ENCODE peak calls at places on chromosomes 11 and 22, in eight cellular contexts. One of them, this sample, is unnamed. For H3K36me3, the result is how much of the 10 kb centered on the place peaks cover.

GRCh38 chr22:34765115-34765514 is 300.8 kb upstream of the ISX start:
- DNase-seq in Peyer's patch: no peak
- DNase-seq in left ventricle myocardium inferior: no peak
- DNase-seq in tibial artery: no peak
- DNase-seq in brain microvascular endothelial cell: no peak
- DNase-seq in cardiac muscle cell: no peak
- DNase-seq in psoas muscle: no peak
- DNase-seq in GM23338: no peak
- DNase-seq in this sample: no peak

GRCh38 chr22:42287174-42287890 is 16.9 kb upstream of the TCF20 start:
- DNase-seq in Peyer's patch: no peak
- DNase-seq in left ventricle myocardium inferior: no peak
- DNase-seq in tibial artery: no peak
- DNase-seq in brain microvascular endothelial cell: no peak
- DNase-seq in cardiac muscle cell: no peak
- DNase-seq in psoas muscle: no peak
- DNase-seq in GM23338: no peak
- DNase-seq in this sample: no peak

GRCh38 chr11:25587496-25587895 is 744.4 kb upstream of the ANO3 start:
- DNase-seq in Peyer's patch: no peak
- DNase-seq in left ventricle myocardium inferior: no peak
- DNase-seq in tibial artery: no peak
- DNase-seq in brain microvascular endothelial cell: no peak
- DNase-seq in cardiac muscle cell: no peak
- DNase-seq in psoas muscle: no peak
- DNase-seq in GM23338: no peak
- DNase-seq in this sample: no peak

GRCh38 chr22:36327922-36328551 is 59.7 kb downstream of the MYH9 start:
- DNase-seq in Peyer's patch: no peak
- DNase-seq in left ventricle myocardium inferior: peak
- DNase-seq in tibial artery: peak
- DNase-seq in brain microvascular endothelial cell: no peak
- DNase-seq in cardiac muscle cell: peak
- DNase-seq in psoas muscle: no peak
- DNase-seq in GM23338: no peak
- DNase-seq in this sample: no peak

GRCh38 chr22:49356428-49356827 is 471.2 kb downstream of the BRD1 start:
- DNase-seq in Peyer's patch: no peak
- DNase-seq in left ventricle myocardium inferior: no peak
- DNase-seq in tibial artery: no peak
- DNase-seq in brain microvascular endothelial cell: no peak
- DNase-seq in cardiac muscle cell: no peak
- DNase-seq in psoas muscle: no peak
- DNase-seq in GM23338: no peak
- DNase-seq in this sample: no peak

GRCh38 chr11:32462296-32462695 is 27.0 kb upstream of the WT1 start:
- DNase-seq in Peyer's patch: no peak
- DNase-seq in left ventricle myocardium inferior: no peak
- DNase-seq in tibial artery: no peak
- DNase-seq in brain microvascular endothelial cell: no peak
- DNase-seq in cardiac muscle cell: no peak
- DNase-seq in psoas muscle: no peak
- DNase-seq in GM23338: no peak
- DNase-seq in this sample: no peak

GRCh38 chr22:24177456-24177855 is 3.8 kb upstream of the SUSD2 start:
- DNase-seq in Peyer's patch: no peak
- DNase-seq in left ventricle myocardium inferior: no peak
- DNase-seq in tibial artery: no peak
- DNase-seq in brain microvascular endothelial cell: no peak
- DNase-seq in cardiac muscle cell: no peak
- DNase-seq in psoas muscle: no peak
- DNase-seq in GM23338: no peak
- DNase-seq in this sample: no peak

GRCh38 chr11:70503878-70504240 is 105.5 kb downstream of the CTTN start:
- DNase-seq in Peyer's patch: peak
- DNase-seq in left ventricle myocardium inferior: peak
- DNase-seq in tibial artery: no peak
- DNase-seq in brain microvascular endothelial cell: no peak
- DNase-seq in cardiac muscle cell: no peak
- DNase-seq in psoas muscle: no peak
- DNase-seq in GM23338: peak
- DNase-seq in this sample: no peak

GRCh38 chr11:3675971-3676370 is 4.8 kb upstream of the CHRNA10 start:
- DNase-seq in Peyer's patch: no peak
- DNase-seq in left ventricle myocardium inferior: no peak
- DNase-seq in tibial artery: no peak
- DNase-seq in brain microvascular endothelial cell: no peak
- DNase-seq in cardiac muscle cell: no peak
- DNase-seq in psoas muscle: no peak
- DNase-seq in GM23338: no peak
- DNase-seq in this sample: no peak

GRCh38 chr11:57513911-57514537 is 1.5 kb downstream of the SLC43A1 start:
- DNase-seq in Peyer's patch: peak
- DNase-seq in left ventricle myocardium inferior: peak
- DNase-seq in tibial artery: peak
- DNase-seq in brain microvascular endothelial cell: no peak
- DNase-seq in cardiac muscle cell: peak
- DNase-seq in psoas muscle: peak
- DNase-seq in GM23338: peak
- DNase-seq in this sample: no peak

GRCh38 chr11:32065865-32066264 is 25.0 kb upstream of the RCN1 start:
- DNase-seq in Peyer's patch: no peak
- DNase-seq in left ventricle myocardium inferior: no peak
- DNase-seq in tibial artery: no peak
- DNase-seq in brain microvascular endothelial cell: no peak
- DNase-seq in cardiac muscle cell: no peak
- DNase-seq in psoas muscle: no peak
- DNase-seq in GM23338: no peak
- DNase-seq in this sample: no peak

GRCh38 chr11:119993732-119994131 is 144.2 kb downstream of the TRIM29 start:
- DNase-seq in Peyer's patch: peak
- DNase-seq in left ventricle myocardium inferior: no peak
- DNase-seq in tibial artery: no peak
- DNase-seq in brain microvascular endothelial cell: no peak
- DNase-seq in cardiac muscle cell: peak
- DNase-seq in psoas muscle: no peak
- DNase-seq in GM23338: peak
- DNase-seq in this sample: no peak

GRCh38 chr22:20080445-20080775 is 369 bp downstream of the DGCR8 start:
- DNase-seq in Peyer's patch: peak
- DNase-seq in left ventricle myocardium inferior: peak
- DNase-seq in tibial artery: peak
- DNase-seq in brain microvascular endothelial cell: peak
- DNase-seq in cardiac muscle cell: peak
- DNase-seq in psoas muscle: peak
- DNase-seq in GM23338: peak
- DNase-seq in this sample: no peak

GRCh38 chr22:47822459-47822858 is 1060.0 kb downstream of the TBC1D22A start:
- DNase-seq in Peyer's patch: no peak
- DNase-seq in left ventricle myocardium inferior: no peak
- DNase-seq in tibial artery: no peak
- DNase-seq in brain microvascular endothelial cell: no peak
- DNase-seq in cardiac muscle cell: no peak
- DNase-seq in psoas muscle: no peak
- DNase-seq in GM23338: no peak
- DNase-seq in this sample: no peak

GRCh38 chr11:17864478-17864941 is 129.9 kb downstream of the KCNC1 start:
- DNase-seq in Peyer's patch: no peak
- DNase-seq in left ventricle myocardium inferior: no peak
- DNase-seq in tibial artery: no peak
- DNase-seq in brain microvascular endothelial cell: no peak
- DNase-seq in cardiac muscle cell: peak
- DNase-seq in psoas muscle: no peak
- DNase-seq in GM23338: peak
- DNase-seq in this sample: no peak

GRCh38 chr11:27471067-27471587 is 1.5 kb downstream of the LGR4 start:
- DNase-seq in Peyer's patch: peak
- DNase-seq in left ventricle myocardium inferior: no peak
- DNase-seq in tibial artery: no peak
- DNase-seq in brain microvascular endothelial cell: no peak
- DNase-seq in cardiac muscle cell: peak
- DNase-seq in psoas muscle: no peak
- DNase-seq in GM23338: peak
- DNase-seq in this sample: no peak

GRCh38 chr22:30743257-30744020 is 48.8 kb downstream of the OSBP2 start:
- DNase-seq in Peyer's patch: no peak
- DNase-seq in left ventricle myocardium inferior: no peak
- DNase-seq in tibial artery: no peak
- DNase-seq in brain microvascular endothelial cell: no peak
- DNase-seq in cardiac muscle cell: no peak
- DNase-seq in psoas muscle: no peak
- DNase-seq in GM23338: no peak
- DNase-seq in this sample: no peak

GRCh38 chr22:46792061-46792796 is 29.8 kb downstream of the TBC1D22A start:
- DNase-seq in Peyer's patch: peak
- DNase-seq in left ventricle myocardium inferior: no peak
- DNase-seq in tibial artery: peak
- DNase-seq in brain microvascular endothelial cell: no peak
- DNase-seq in cardiac muscle cell: no peak
- DNase-seq in psoas muscle: no peak
- DNase-seq in GM23338: no peak
- DNase-seq in this sample: no peak

GRCh38 chr22:46794491-46794890 is 32.0 kb downstream of the TBC1D22A start:
- DNase-seq in Peyer's patch: peak
- DNase-seq in left ventricle myocardium inferior: no peak
- DNase-seq in tibial artery: peak
- DNase-seq in brain microvascular endothelial cell: no peak
- DNase-seq in cardiac muscle cell: no peak
- DNase-seq in psoas muscle: no peak
- DNase-seq in GM23338: no peak
- DNase-seq in this sample: no peak

GRCh38 chr22:46792841-46793261 is 30.4 kb downstream of the TBC1D22A start:
- DNase-seq in Peyer's patch: peak
- DNase-seq in left ventricle myocardium inferior: no peak
- DNase-seq in tibial artery: peak
- DNase-seq in brain microvascular endothelial cell: no peak
- DNase-seq in cardiac muscle cell: no peak
- DNase-seq in psoas muscle: no peak
- DNase-seq in GM23338: no peak
- DNase-seq in this sample: no peak

GRCh38 chr22:46794067-46794466 is 31.6 kb downstream of the TBC1D22A start:
- DNase-seq in Peyer's patch: no peak
- DNase-seq in left ventricle myocardium inferior: no peak
- DNase-seq in tibial artery: peak
- DNase-seq in brain microvascular endothelial cell: no peak
- DNase-seq in cardiac muscle cell: no peak
- DNase-seq in psoas muscle: no peak
- DNase-seq in GM23338: no peak
- DNase-seq in this sample: no peak

GRCh38 chr22:46793497-46793896 is 31.0 kb downstream of the TBC1D22A start:
- DNase-seq in Peyer's patch: peak
- DNase-seq in left ventricle myocardium inferior: no peak
- DNase-seq in tibial artery: peak
- DNase-seq in brain microvascular endothelial cell: no peak
- DNase-seq in cardiac muscle cell: no peak
- DNase-seq in psoas muscle: no peak
- DNase-seq in GM23338: no peak
- DNase-seq in this sample: no peak
- H3K36me3 ChIP-seq in Peyer's patch: under half
- H3K36me3 ChIP-seq in left ventricle myocardium inferior: under half
- H3K36me3 ChIP-seq in tibial artery: under half
- H3K36me3 ChIP-seq in brain microvascular endothelial cell: under half
- H3K36me3 ChIP-seq in cardiac muscle cell: under half
- H3K36me3 ChIP-seq in psoas muscle: under half
- H3K36me3 ChIP-seq in GM23338: under half
- H3K36me3 ChIP-seq in this sample: under half

GRCh38 chr11:65810046-65810868 is 23.4 kb downstream of the OVOL1 start:
- DNase-seq in Peyer's patch: no peak
- DNase-seq in left ventricle myocardium inferior: no peak
- DNase-seq in tibial artery: no peak
- DNase-seq in brain microvascular endothelial cell: no peak
- DNase-seq in cardiac muscle cell: no peak
- DNase-seq in psoas muscle: no peak
- DNase-seq in GM23338: no peak
- DNase-seq in this sample: no peak
- TF ChIP-seq CTCF in Peyer's patch: peak
- TF ChIP-seq CTCF in left ventricle myocardium inferior: no peak
- TF ChIP-seq CTCF in tibial artery: no peak
- TF ChIP-seq CTCF in brain microvascular endothelial cell: no peak
- TF ChIP-seq CTCF in cardiac muscle cell: no peak
- TF ChIP-seq CTCF in psoas muscle: no peak
- TF ChIP-seq CTCF in GM23338: no peak
- TF ChIP-seq CTCF in this sample: no peak

GRCh38 chr11:113781682-113782081 is 2.1 kb downstream of the CLDN25 start:
- DNase-seq in Peyer's patch: no peak
- DNase-seq in left ventricle myocardium inferior: no peak
- DNase-seq in tibial artery: no peak
- DNase-seq in brain microvascular endothelial cell: no peak
- DNase-seq in cardiac muscle cell: peak
- DNase-seq in psoas muscle: no peak
- DNase-seq in GM23338: peak
- DNase-seq in this sample: no peak

GRCh38 chr11:113774174-113774503 is 647 bp upstream of the ZW10 start:
- DNase-seq in Peyer's patch: no peak
- DNase-seq in left ventricle myocardium inferior: no peak
- DNase-seq in tibial artery: no peak
- DNase-seq in brain microvascular endothelial cell: no peak
- DNase-seq in cardiac muscle cell: no peak
- DNase-seq in psoas muscle: no peak
- DNase-seq in GM23338: no peak
- DNase-seq in this sample: no peak

GRCh38 chr11:113782134-113782533 is 2.5 kb downstream of the CLDN25 start:
- DNase-seq in Peyer's patch: no peak
- DNase-seq in left ventricle myocardium inferior: no peak
- DNase-seq in tibial artery: no peak
- DNase-seq in brain microvascular endothelial cell: no peak
- DNase-seq in cardiac muscle cell: no peak
- DNase-seq in psoas muscle: no peak
- DNase-seq in GM23338: no peak
- DNase-seq in this sample: no peak

GRCh38 chr11:113778111-113778910 is 1.3 kb upstream of the CLDN25 start:
- DNase-seq in Peyer's patch: no peak
- DNase-seq in left ventricle myocardium inferior: no peak
- DNase-seq in tibial artery: peak
- DNase-seq in brain microvascular endothelial cell: peak
- DNase-seq in cardiac muscle cell: peak
- DNase-seq in psoas muscle: peak
- DNase-seq in GM23338: no peak
- DNase-seq in this sample: peak

GRCh38 chr11:113779496-113779895 is at the start of gene CLDN25:
- DNase-seq in Peyer's patch: no peak
- DNase-seq in left ventricle myocardium inferior: no peak
- DNase-seq in tibial artery: no peak
- DNase-seq in brain microvascular endothelial cell: no peak
- DNase-seq in cardiac muscle cell: no peak
- DNase-seq in psoas muscle: no peak
- DNase-seq in GM23338: no peak
- DNase-seq in this sample: no peak
- H3K4me3 ChIP-seq in Peyer's patch: no peak
- H3K4me3 ChIP-seq in left ventricle myocardium inferior: no peak
- H3K4me3 ChIP-seq in tibial artery: no peak
- H3K4me3 ChIP-seq in brain microvascular endothelial cell: no peak
- H3K4me3 ChIP-seq in cardiac muscle cell: no peak
- H3K4me3 ChIP-seq in psoas muscle: peak
- H3K4me3 ChIP-seq in GM23338: no peak
- H3K4me3 ChIP-seq in this sample: no peak

DNA sequence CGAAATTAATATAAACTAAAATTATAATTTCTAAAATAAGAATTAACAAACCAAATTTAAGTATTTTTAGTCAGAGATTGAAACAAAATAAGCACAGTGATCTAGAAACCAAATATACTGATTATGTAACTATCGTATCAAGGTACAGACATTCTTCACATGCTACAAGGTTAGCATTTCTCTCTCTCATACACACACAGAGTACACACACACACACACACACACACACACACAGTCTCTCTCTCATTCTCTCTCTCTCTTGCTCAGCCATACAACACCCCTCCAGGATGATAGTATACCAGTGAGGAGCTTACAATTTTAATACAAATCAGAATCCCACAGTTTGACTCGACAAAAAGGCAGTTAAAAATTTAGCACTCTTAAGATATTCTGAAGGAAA is 66.0 kb downstream of the RDX start:
- DNase-seq in Peyer's patch: no peak
- DNase-seq in left ventricle myocardium inferior: no peak
- DNase-seq in tibial artery: no peak
- DNase-seq in brain microvascular endothelial cell: no peak
- DNase-seq in cardiac muscle cell: no peak
- DNase-seq in psoas muscle: no peak
- DNase-seq in GM23338: no peak
- DNase-seq in this sample: no peak
- H3K36me3 ChIP-seq in Peyer's patch: under half
- H3K36me3 ChIP-seq in left ventricle myocardium inferior: half or more
- H3K36me3 ChIP-seq in tibial artery: under half
- H3K36me3 ChIP-seq in brain microvascular endothelial cell: under half
- H3K36me3 ChIP-seq in cardiac muscle cell: half or more
- H3K36me3 ChIP-seq in psoas muscle: half or more
- H3K36me3 ChIP-seq in GM23338: under half
- H3K36me3 ChIP-seq in this sample: under half

This sample was measured in kidney epithelial cell.